ENCODE peak calls at places on chromosomes 7 and 10, in four cellular contexts. One of them, this sample, is unnamed.

GRCh38 chr10:92204238-92204637 is 86.6 kb downstream of the CPEB3 start:
- DNase-seq in transverse colon: no peak
- DNase-seq in body of pancreas: no peak
- DNase-seq in uterus: no peak
- DNase-seq in this sample: no peak

GRCh38 chr7:137287651-137288258 is 55.8 kb downstream of the PTN start:
- DNase-seq in transverse colon: no peak
- DNase-seq in body of pancreas: no peak
- DNase-seq in uterus: no peak
- DNase-seq in this sample: no peak

GRCh38 chr10:26445411-26446031 is 7.4 kb downstream of the APBB1IP start:
- DNase-seq in transverse colon: no peak
- DNase-seq in body of pancreas: no peak
- DNase-seq in uterus: no peak
- DNase-seq in this sample: no peak

GRCh38 chr10:73968101-73968515 is 29.8 kb upstream of the VCL start:
- DNase-seq in transverse colon: no peak
- DNase-seq in body of pancreas: no peak
- DNase-seq in uterus: no peak
- DNase-seq in this sample: no peak

GRCh38 chr7:3109516-3109915 is 65.8 kb upstream of the CARD11 start:
- DNase-seq in transverse colon: no peak
- DNase-seq in body of pancreas: no peak
- DNase-seq in uterus: no peak
- DNase-seq in this sample: no peak

GRCh38 chr7:12764355-12765000 is 77.0 kb downstream of the ARL4A start:
- DNase-seq in transverse colon: no peak
- DNase-seq in body of pancreas: no peak
- DNase-seq in uterus: no peak
- DNase-seq in this sample: no peak

GRCh38 chr7:56091591-56091990 is 1.2 kb downstream of the PHKG1 start:
- DNase-seq in transverse colon: peak; percentile 24
- DNase-seq in body of pancreas: no peak
- DNase-seq in uterus: no peak
- DNase-seq in this sample: no peak

GRCh38 chr7:46133076-46133475 is 212.0 kb upstream of the IGFBP3 start:
- DNase-seq in transverse colon: no peak
- DNase-seq in body of pancreas: no peak
- DNase-seq in uterus: no peak
- DNase-seq in this sample: no peak

GRCh38 chr7:43766564-43766963 is 8.1 kb downstream of the BLVRA start:
- DNase-seq in transverse colon: no peak
- DNase-seq in body of pancreas: no peak
- DNase-seq in uterus: no peak
- DNase-seq in this sample: no peak

GRCh38 chr7:151759591-151760042 is 117.3 kb downstream of the PRKAG2 start:
- DNase-seq in transverse colon: peak; percentile 53
- DNase-seq in body of pancreas: peak; percentile 64
- DNase-seq in uterus: peak; percentile 70
- DNase-seq in this sample: no peak

GRCh38 chr7:149321978-149322541 is 60.1 kb downstream of the ZNF783 start:
- DNase-seq in transverse colon: no peak
- DNase-seq in body of pancreas: no peak
- DNase-seq in uterus: no peak
- DNase-seq in this sample: no peak

GRCh38 chr7:95367606-95368005 is 28.6 kb downstream of the PON3 start:
- DNase-seq in transverse colon: no peak
- DNase-seq in body of pancreas: no peak
- DNase-seq in uterus: no peak
- DNase-seq in this sample: no peak

GRCh38 chr7:143407296-143408246 is 1.1 kb downstream of the EPHA1 start:
- DNase-seq in transverse colon: no peak
- DNase-seq in body of pancreas: no peak
- DNase-seq in uterus: peak; percentile 46
- DNase-seq in this sample: no peak

GRCh38 chr7:127937066-127937680 is 94.1 kb downstream of the LRRC4 start:
- DNase-seq in transverse colon: no peak
- DNase-seq in body of pancreas: no peak
- DNase-seq in uterus: no peak
- DNase-seq in this sample: no peak

GRCh38 chr7:123352226-123352550 is 152.4 kb upstream of the SLC13A1 start:
- DNase-seq in transverse colon: no peak
- DNase-seq in body of pancreas: no peak
- DNase-seq in uterus: no peak
- DNase-seq in this sample: no peak

GRCh38 chr10:45000764-45001381 is at the start of gene ZNF22:
- DNase-seq in transverse colon: peak; percentile 74
- DNase-seq in body of pancreas: peak; percentile 65
- DNase-seq in uterus: peak; percentile 65
- DNase-seq in this sample: peak; percentile 94

GRCh38 chr7:80630611-80631010 is 7.8 kb upstream of the CD36 start:
- DNase-seq in transverse colon: no peak
- DNase-seq in body of pancreas: no peak
- DNase-seq in uterus: no peak
- DNase-seq in this sample: no peak

GRCh38 chr7:100013328-100013676 is 2.1 kb upstream of the ZKSCAN1 start:
- DNase-seq in transverse colon: no peak
- DNase-seq in body of pancreas: no peak
- DNase-seq in uterus: no peak
- DNase-seq in this sample: no peak

GRCh38 chr10:119395287-119396007 is 147.1 kb downstream of the RGS10 start:
- DNase-seq in transverse colon: no peak
- DNase-seq in body of pancreas: peak; percentile 51
- DNase-seq in uterus: no peak
- DNase-seq in this sample: peak; percentile 88

GRCh38 chr10:30207485-30208052 is 141.5 kb downstream of the MTPAP start:
- DNase-seq in transverse colon: no peak
- DNase-seq in body of pancreas: no peak
- DNase-seq in uterus: no peak
- DNase-seq in this sample: no peak

GRCh38 chr7:28509256-28510021 is 97.1 kb downstream of the CREB5 start:
- DNase-seq in transverse colon: no peak
- DNase-seq in body of pancreas: peak; percentile 33
- DNase-seq in uterus: no peak
- DNase-seq in this sample: no peak

GRCh38 chr7:141590666-141591065 is 39.5 kb downstream of the AGK start:
- DNase-seq in transverse colon: no peak
- DNase-seq in body of pancreas: no peak
- DNase-seq in uterus: no peak
- DNase-seq in this sample: no peak

GRCh38 chr10:97915761-97916160 is 66.1 kb downstream of the GOLGA7B start:
- DNase-seq in transverse colon: no peak
- DNase-seq in body of pancreas: no peak
- DNase-seq in uterus: no peak
- DNase-seq in this sample: no peak

DNA sequence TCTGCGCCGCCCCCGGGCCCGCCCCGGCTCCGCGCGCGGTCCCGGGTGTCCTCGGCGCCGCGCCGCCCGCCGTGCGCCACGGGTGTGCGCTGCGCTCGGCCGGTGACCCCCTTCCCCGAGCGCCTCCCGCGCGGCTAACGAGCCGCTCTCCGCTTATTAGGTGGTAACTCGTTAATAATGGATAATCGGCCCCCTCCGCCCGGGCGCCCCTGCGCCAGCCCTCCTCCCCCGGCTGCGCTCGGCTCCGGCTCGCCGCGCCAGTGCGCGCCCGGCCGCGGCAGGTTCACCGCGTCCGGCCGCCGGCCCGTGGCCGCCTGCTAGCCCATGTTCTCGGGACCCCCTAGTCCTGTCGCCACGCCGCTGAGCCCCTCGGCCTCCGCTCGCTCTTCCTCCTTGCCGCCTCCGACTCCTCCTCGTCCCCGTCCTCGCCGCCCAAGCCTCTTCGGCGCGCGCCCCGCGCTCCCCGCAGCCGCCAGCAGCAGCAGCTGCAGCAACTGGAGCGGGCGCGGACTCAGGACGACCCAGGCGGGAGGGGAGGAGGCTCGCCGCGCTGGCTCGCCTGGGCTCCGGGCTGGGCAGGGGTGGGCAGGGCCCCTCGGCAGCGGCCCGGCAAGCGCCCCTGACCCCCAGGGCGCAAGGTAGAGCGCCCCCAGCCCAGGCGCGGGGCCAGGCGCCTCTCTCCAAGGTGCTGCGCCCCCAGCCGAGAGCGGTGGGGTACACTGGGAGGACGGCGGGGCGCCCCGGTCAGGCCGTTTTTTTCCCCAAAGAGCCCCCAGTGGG is 568 bp upstream of the KCNMA1 start:
- DNase-seq in transverse colon: peak; percentile 31
- DNase-seq in body of pancreas: peak; percentile 39
- DNase-seq in uterus: peak; percentile 34
- DNase-seq in this sample: peak; percentile 82
- TF ChIP-seq POLR2A in transverse colon: peak; percentile 20
- TF ChIP-seq POLR2A in body of pancreas: peak; percentile 29
- TF ChIP-seq POLR2A in uterus: peak; percentile 61
- TF ChIP-seq POLR2A in this sample: no peak

DNA sequence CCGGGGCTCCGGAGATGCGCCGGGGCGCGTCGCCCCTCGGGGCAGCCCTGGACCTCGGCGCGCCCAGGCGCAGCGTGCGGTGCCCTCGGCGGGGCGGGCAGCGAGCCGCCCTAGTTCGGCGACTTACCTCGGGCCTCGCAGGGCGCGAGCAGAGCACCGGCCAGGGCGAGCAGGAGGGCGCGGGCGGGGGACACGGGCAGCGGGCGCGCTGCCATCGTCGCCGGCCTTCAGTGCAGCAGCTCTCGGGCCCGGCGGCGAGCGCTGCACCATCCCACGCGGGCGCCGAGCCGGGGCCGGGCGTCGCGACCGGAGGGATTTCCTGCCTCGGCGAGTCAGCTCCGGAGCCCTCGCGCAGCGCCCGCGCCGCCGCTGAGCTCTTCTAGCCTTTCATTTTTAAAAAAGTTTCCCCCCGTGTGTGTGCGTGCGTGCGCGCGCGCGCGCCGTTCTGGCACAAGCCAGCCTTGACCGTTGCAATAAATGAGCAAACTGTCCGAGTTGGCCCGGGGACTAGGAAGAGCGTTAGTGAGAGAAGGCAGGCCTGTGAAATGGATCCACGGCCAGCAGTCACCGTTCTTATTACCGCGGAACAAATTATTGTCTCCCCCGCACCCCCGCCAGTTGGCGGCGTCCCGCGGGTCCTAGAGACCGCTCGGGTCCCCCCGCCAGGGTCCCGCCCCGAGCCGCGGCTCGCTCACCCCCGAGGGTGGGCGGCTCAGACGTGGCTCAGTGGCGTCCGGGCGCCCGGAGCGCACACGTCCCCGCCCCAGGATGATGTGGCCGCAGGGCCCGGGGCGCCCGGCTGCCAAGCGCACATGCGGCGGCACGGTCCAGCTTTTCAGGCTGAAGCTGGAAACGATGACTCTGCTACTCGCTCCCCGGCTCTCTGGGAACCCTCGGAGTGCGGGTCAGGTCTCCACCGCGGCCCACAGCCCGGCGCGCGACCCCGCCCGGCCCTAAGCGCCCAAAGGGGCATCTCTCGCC is at the start of gene ADAM12:
- DNase-seq in transverse colon: peak; percentile 21
- DNase-seq in body of pancreas: peak; percentile 21
- DNase-seq in uterus: peak; percentile 17
- DNase-seq in this sample: no peak
- H3K4me3 ChIP-seq in transverse colon: peak within 1 kb of the TSS; percentile 53
- H3K4me3 ChIP-seq in body of pancreas: peak within 1 kb of the TSS; percentile 29
- H3K4me3 ChIP-seq in uterus: peak within 1 kb of the TSS; percentile 12
- H3K4me3 ChIP-seq in this sample: peak within 1 kb of the TSS; percentile 39

GRCh38 chr7:102444961-102445673 is 11.7 kb downstream of the ORAI2 start:
- DNase-seq in transverse colon: peak; percentile 54
- DNase-seq in body of pancreas: no peak
- DNase-seq in uterus: no peak
- DNase-seq in this sample: no peak

GRCh38 chr7:102445674-102446071 is 12.3 kb downstream of the ORAI2 start:
- DNase-seq in transverse colon: no peak
- DNase-seq in body of pancreas: no peak
- DNase-seq in uterus: no peak
- DNase-seq in this sample: no peak

GRCh38 chr7:102446387-102447156 is 13.2 kb downstream of the ORAI2 start:
- DNase-seq in transverse colon: peak; percentile 50
- DNase-seq in body of pancreas: no peak
- DNase-seq in uterus: no peak
- DNase-seq in this sample: peak; percentile 81

GRCh38 chr7:102449136-102449535 is 15.5 kb downstream of the ALKBH4 start:
- DNase-seq in transverse colon: no peak
- DNase-seq in body of pancreas: no peak
- DNase-seq in uterus: no peak
- DNase-seq in this sample: no peak

DNA sequence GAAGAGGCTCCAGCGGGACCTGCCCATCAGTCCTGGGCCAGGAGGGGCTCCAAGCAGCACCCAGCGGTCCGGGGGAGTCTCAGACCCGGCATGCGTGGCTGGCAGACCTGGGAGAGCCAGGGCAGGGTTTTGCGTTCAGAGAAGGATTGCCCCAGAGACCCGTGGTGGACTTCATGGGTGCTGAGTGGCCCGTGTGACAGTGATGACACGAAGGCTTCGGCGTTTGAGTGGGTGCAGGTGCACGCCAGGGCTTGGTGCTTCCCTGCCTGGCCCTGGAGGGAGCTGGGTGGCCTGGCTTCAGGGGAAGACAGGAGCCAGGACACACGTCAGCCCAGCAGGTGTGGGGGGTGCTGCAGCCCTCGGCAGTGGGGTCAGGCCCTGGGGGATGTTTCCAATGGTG is 13.9 kb downstream of the ORAI2 start:
- DNase-seq in transverse colon: no peak
- DNase-seq in body of pancreas: no peak
- DNase-seq in uterus: no peak
- DNase-seq in this sample: no peak
- TF ChIP-seq POLR2A in transverse colon: no peak
- TF ChIP-seq POLR2A in body of pancreas: no peak
- TF ChIP-seq POLR2A in uterus: no peak
- TF ChIP-seq POLR2A in this sample: no peak

GRCh38 chr10:17758896-17759295 is 6.9 kb downstream of the TMEM236 start:
- DNase-seq in transverse colon: no peak
- DNase-seq in body of pancreas: no peak
- DNase-seq in uterus: no peak
- DNase-seq in this sample: no peak

GRCh38 chr10:17751781-17752445 is at the start of gene TMEM236:
- DNase-seq in transverse colon: peak; percentile 77
- DNase-seq in body of pancreas: no peak
- DNase-seq in uterus: no peak
- DNase-seq in this sample: no peak

GRCh38 chr10:17758200-17758599 is 6.2 kb downstream of the TMEM236 start:
- DNase-seq in transverse colon: no peak
- DNase-seq in body of pancreas: no peak
- DNase-seq in uterus: no peak
- DNase-seq in this sample: no peak

DNA sequence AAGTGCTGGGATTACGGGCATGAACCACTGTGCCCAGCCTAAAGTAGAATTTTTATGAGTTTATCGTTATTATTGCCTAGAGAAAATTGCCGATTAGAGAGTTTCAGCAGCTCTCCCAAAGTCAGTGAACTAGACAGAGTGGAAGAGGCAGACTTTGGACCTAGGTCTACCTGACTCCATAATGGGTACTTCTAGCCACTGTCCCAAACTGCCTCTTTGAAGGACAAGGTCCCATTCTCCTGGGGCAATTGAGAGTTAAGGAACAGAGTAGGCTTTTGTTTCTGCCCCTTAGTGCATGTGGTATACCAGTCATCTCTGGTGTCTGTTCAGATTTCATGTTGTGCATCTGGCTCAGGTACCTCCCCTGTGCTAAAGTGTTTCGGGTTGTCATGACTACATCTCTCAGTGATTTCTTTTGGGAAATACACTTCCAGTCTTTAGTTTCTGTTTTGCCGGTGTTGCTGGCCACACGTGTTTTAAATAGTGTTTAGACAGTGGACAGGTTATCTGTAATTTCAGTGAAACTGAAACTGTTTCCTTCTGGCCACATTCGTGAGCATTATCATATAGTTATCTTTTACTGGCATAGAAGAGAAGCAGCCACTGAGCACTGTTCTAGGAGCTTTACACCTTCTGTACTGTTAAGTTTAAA is 4.7 kb downstream of the TMEM236 start:
- DNase-seq in transverse colon: peak; percentile 33
- DNase-seq in body of pancreas: peak; percentile 72
- DNase-seq in uterus: no peak
- DNase-seq in this sample: no peak
- H3K4me3 ChIP-seq in transverse colon: peak overlapping the region; percentile 39
- H3K4me3 ChIP-seq in body of pancreas: no peak overlapping the region
- H3K4me3 ChIP-seq in uterus: no peak overlapping the region
- H3K4me3 ChIP-seq in this sample: no peak overlapping the region

This sample was measured in spleen.